ENCODE peak calls at places on chromosomes 7 and 10, in nine cellular contexts. One of them, this sample, is unnamed.

GRCh38 chr10:15237351-15237750 is 68.9 kb upstream of the NMT2 start:
- DNase-seq in cardiac fibroblast: peak; percentile 74
- DNase-seq in GM23338: peak; percentile 49
- DNase-seq in GM12865: no peak
- DNase-seq in WERI-Rb-1: no peak
- DNase-seq in HFF-Myc: no peak
- DNase-seq in right atrium auricular region: peak; percentile 76
- DNase-seq in upper lobe of right lung: no peak
- DNase-seq in adrenal gland: peak; percentile 46
- DNase-seq in this sample: no peak

GRCh38 chr10:11407939-11408338 is 203.5 kb downstream of the USP6NL start:
- DNase-seq in cardiac fibroblast: no peak
- DNase-seq in adrenal gland: no peak
- DNase-seq in HFF-Myc: no peak
- DNase-seq in GM23338: no peak
- DNase-seq in WERI-Rb-1: no peak
- DNase-seq in GM12865: no peak
- DNase-seq in upper lobe of right lung: no peak
- DNase-seq in right atrium auricular region: no peak
- DNase-seq in this sample: no peak

GRCh38 chr10:102919992-102920736 is 2.1 kb downstream of the CNNM2 start:
- DNase-seq in cardiac fibroblast: no peak
- DNase-seq in GM12865: no peak
- DNase-seq in adrenal gland: no peak
- DNase-seq in WERI-Rb-1: no peak
- DNase-seq in right atrium auricular region: no peak
- DNase-seq in GM23338: peak; percentile 87
- DNase-seq in upper lobe of right lung: no peak
- DNase-seq in HFF-Myc: no peak
- DNase-seq in this sample: no peak

GRCh38 chr7:94289071-94289470 is 105.6 kb upstream of the COL1A2 start:
- DNase-seq in cardiac fibroblast: peak; percentile 93
- DNase-seq in upper lobe of right lung: no peak
- DNase-seq in WERI-Rb-1: peak; percentile 85
- DNase-seq in GM12865: peak; percentile 13
- DNase-seq in GM23338: peak; percentile 94
- DNase-seq in HFF-Myc: peak; percentile 75
- DNase-seq in right atrium auricular region: peak; percentile 74
- DNase-seq in adrenal gland: peak; percentile 87
- DNase-seq in this sample: peak; percentile 67

GRCh38 chr10:44233561-44234470 is 151.1 kb downstream of the CXCL12 start:
- DNase-seq in right atrium auricular region: no peak
- DNase-seq in GM12865: no peak
- DNase-seq in GM23338: peak; percentile 93
- DNase-seq in adrenal gland: no peak
- DNase-seq in WERI-Rb-1: peak; percentile 98
- DNase-seq in cardiac fibroblast: peak; percentile 46
- DNase-seq in HFF-Myc: no peak
- DNase-seq in upper lobe of right lung: no peak
- DNase-seq in this sample: peak; percentile 54

GRCh38 chr10:6002809-6003500 is 25.6 kb upstream of the IL15RA start:
- DNase-seq in cardiac fibroblast: no peak
- DNase-seq in right atrium auricular region: no peak
- DNase-seq in GM12865: peak; percentile 77
- DNase-seq in WERI-Rb-1: no peak
- DNase-seq in upper lobe of right lung: no peak
- DNase-seq in GM23338: no peak
- DNase-seq in HFF-Myc: no peak
- DNase-seq in adrenal gland: no peak
- DNase-seq in this sample: no peak

GRCh38 chr7:22393825-22394458 is 37.0 kb upstream of the RAPGEF5 start:
- DNase-seq in right atrium auricular region: no peak
- DNase-seq in WERI-Rb-1: peak; percentile 24
- DNase-seq in upper lobe of right lung: no peak
- DNase-seq in GM23338: no peak
- DNase-seq in GM12865: no peak
- DNase-seq in cardiac fibroblast: no peak
- DNase-seq in adrenal gland: no peak
- DNase-seq in HFF-Myc: no peak
- DNase-seq in this sample: no peak

GRCh38 chr10:104766341-104766740 is 125.3 kb downstream of the SORCS3 start:
- DNase-seq in cardiac fibroblast: no peak
- DNase-seq in GM12865: no peak
- DNase-seq in right atrium auricular region: no peak
- DNase-seq in upper lobe of right lung: no peak
- DNase-seq in WERI-Rb-1: no peak
- DNase-seq in GM23338: no peak
- DNase-seq in HFF-Myc: peak; percentile 0
- DNase-seq in adrenal gland: no peak
- DNase-seq in this sample: no peak

GRCh38 chr10:527416-527815 is 162.1 kb downstream of the DIP2C start:
- DNase-seq in GM23338: no peak
- DNase-seq in upper lobe of right lung: no peak
- DNase-seq in cardiac fibroblast: no peak
- DNase-seq in right atrium auricular region: no peak
- DNase-seq in GM12865: no peak
- DNase-seq in HFF-Myc: no peak
- DNase-seq in adrenal gland: no peak
- DNase-seq in WERI-Rb-1: no peak
- DNase-seq in this sample: no peak

GRCh38 chr10:62528441-62528840 is 154.3 kb downstream of the ZNF365 start:
- DNase-seq in right atrium auricular region: no peak
- DNase-seq in GM12865: peak; percentile 80
- DNase-seq in upper lobe of right lung: no peak
- DNase-seq in cardiac fibroblast: no peak
- DNase-seq in WERI-Rb-1: no peak
- DNase-seq in adrenal gland: no peak
- DNase-seq in HFF-Myc: no peak
- DNase-seq in GM23338: no peak
- DNase-seq in this sample: no peak

GRCh38 chr10:104255244-104255981 is 721 bp downstream of the GSTO1 start:
- DNase-seq in cardiac fibroblast: peak; percentile 76
- DNase-seq in GM12865: peak; percentile 22
- DNase-seq in adrenal gland: peak; percentile 64
- DNase-seq in upper lobe of right lung: no peak
- DNase-seq in GM23338: peak; percentile 50
- DNase-seq in WERI-Rb-1: no peak
- DNase-seq in HFF-Myc: no peak
- DNase-seq in right atrium auricular region: no peak
- DNase-seq in this sample: peak; percentile 57

GRCh38 chr7:116560021-116560970 is 35.5 kb downstream of the CAV1 start:
- DNase-seq in GM23338: no peak
- DNase-seq in cardiac fibroblast: no peak
- DNase-seq in adrenal gland: no peak
- DNase-seq in upper lobe of right lung: no peak
- DNase-seq in WERI-Rb-1: peak; percentile 69
- DNase-seq in HFF-Myc: no peak
- DNase-seq in right atrium auricular region: no peak
- DNase-seq in GM12865: no peak
- DNase-seq in this sample: no peak

GRCh38 chr10:101708073-101708472 is 13.1 kb upstream of the FBXW4 start:
- DNase-seq in cardiac fibroblast: no peak
- DNase-seq in right atrium auricular region: no peak
- DNase-seq in WERI-Rb-1: no peak
- DNase-seq in upper lobe of right lung: no peak
- DNase-seq in HFF-Myc: no peak
- DNase-seq in adrenal gland: no peak
- DNase-seq in GM23338: no peak
- DNase-seq in GM12865: no peak
- DNase-seq in this sample: no peak

GRCh38 chr10:101708870-101709269 is 13.9 kb upstream of the FBXW4 start:
- DNase-seq in GM23338: no peak
- DNase-seq in adrenal gland: no peak
- DNase-seq in WERI-Rb-1: no peak
- DNase-seq in cardiac fibroblast: no peak
- DNase-seq in right atrium auricular region: no peak
- DNase-seq in HFF-Myc: no peak
- DNase-seq in GM12865: no peak
- DNase-seq in upper lobe of right lung: no peak
- DNase-seq in this sample: no peak

GRCh38 chr10:101710793-101711192 is 15.8 kb upstream of the FBXW4 start:
- DNase-seq in upper lobe of right lung: no peak
- DNase-seq in adrenal gland: no peak
- DNase-seq in WERI-Rb-1: no peak
- DNase-seq in GM23338: no peak
- DNase-seq in GM12865: no peak
- DNase-seq in HFF-Myc: no peak
- DNase-seq in right atrium auricular region: no peak
- DNase-seq in cardiac fibroblast: no peak
- DNase-seq in this sample: no peak

GRCh38 chr10:101709359-101710063 is 14.5 kb upstream of the FBXW4 start:
- DNase-seq in cardiac fibroblast: no peak
- DNase-seq in right atrium auricular region: no peak
- DNase-seq in upper lobe of right lung: no peak
- DNase-seq in HFF-Myc: no peak
- DNase-seq in adrenal gland: no peak
- DNase-seq in GM12865: no peak
- DNase-seq in WERI-Rb-1: no peak
- DNase-seq in GM23338: no peak
- DNase-seq in this sample: no peak

GRCh38 chr10:101710064-101710695 is 15.2 kb upstream of the FBXW4 start:
- DNase-seq in right atrium auricular region: no peak
- DNase-seq in adrenal gland: no peak
- DNase-seq in WERI-Rb-1: no peak
- DNase-seq in GM12865: no peak
- DNase-seq in upper lobe of right lung: no peak
- DNase-seq in HFF-Myc: no peak
- DNase-seq in GM23338: peak; percentile 52
- DNase-seq in cardiac fibroblast: peak; percentile 15
- DNase-seq in this sample: no peak
- TF ChIP-seq CTCF in right atrium auricular region: no peak
- TF ChIP-seq CTCF in adrenal gland: no peak
- TF ChIP-seq CTCF in WERI-Rb-1: no peak
- TF ChIP-seq CTCF in GM12865: no peak
- TF ChIP-seq CTCF in upper lobe of right lung: peak; percentile 11
- TF ChIP-seq CTCF in HFF-Myc: no peak
- TF ChIP-seq CTCF in GM23338: no peak
- TF ChIP-seq CTCF in cardiac fibroblast: peak; percentile 3
- TF ChIP-seq CTCF in this sample: no peak

GRCh38 chr7:2315787-2316186 is 1.5 kb upstream of the SNX8 start:
- DNase-seq in GM12865: no peak
- DNase-seq in upper lobe of right lung: no peak
- DNase-seq in GM23338: no peak
- DNase-seq in adrenal gland: no peak
- DNase-seq in HFF-Myc: no peak
- DNase-seq in cardiac fibroblast: no peak
- DNase-seq in WERI-Rb-1: no peak
- DNase-seq in right atrium auricular region: no peak
- DNase-seq in this sample: no peak

GRCh38 chr7:2316578-2316977 is 2.3 kb upstream of the SNX8 start:
- DNase-seq in HFF-Myc: no peak
- DNase-seq in adrenal gland: no peak
- DNase-seq in cardiac fibroblast: no peak
- DNase-seq in GM23338: no peak
- DNase-seq in right atrium auricular region: no peak
- DNase-seq in WERI-Rb-1: no peak
- DNase-seq in GM12865: no peak
- DNase-seq in upper lobe of right lung: no peak
- DNase-seq in this sample: no peak

GRCh38 chr7:2325028-2325625 is 10.9 kb upstream of the SNX8 start:
- DNase-seq in right atrium auricular region: no peak
- DNase-seq in upper lobe of right lung: no peak
- DNase-seq in WERI-Rb-1: no peak
- DNase-seq in GM12865: no peak
- DNase-seq in adrenal gland: no peak
- DNase-seq in GM23338: no peak
- DNase-seq in HFF-Myc: no peak
- DNase-seq in cardiac fibroblast: no peak
- DNase-seq in this sample: no peak

GRCh38 chr7:2317556-2318293 is 3.5 kb upstream of the SNX8 start:
- DNase-seq in GM23338: no peak
- DNase-seq in GM12865: no peak
- DNase-seq in upper lobe of right lung: no peak
- DNase-seq in adrenal gland: no peak
- DNase-seq in HFF-Myc: no peak
- DNase-seq in WERI-Rb-1: no peak
- DNase-seq in cardiac fibroblast: no peak
- DNase-seq in right atrium auricular region: no peak
- DNase-seq in this sample: no peak

GRCh38 chr7:2321020-2321419 is 6.8 kb upstream of the SNX8 start:
- DNase-seq in GM23338: peak; percentile 72
- DNase-seq in WERI-Rb-1: peak; percentile 59
- DNase-seq in GM12865: no peak
- DNase-seq in upper lobe of right lung: no peak
- DNase-seq in adrenal gland: no peak
- DNase-seq in HFF-Myc: no peak
- DNase-seq in right atrium auricular region: no peak
- DNase-seq in cardiac fibroblast: no peak
- DNase-seq in this sample: no peak
- H3K4me3 ChIP-seq in GM23338: no peak overlapping the region
- H3K4me3 ChIP-seq in WERI-Rb-1: peak overlapping the region; percentile 1
- H3K4me3 ChIP-seq in GM12865: no peak overlapping the region
- H3K4me3 ChIP-seq in upper lobe of right lung: no peak overlapping the region
- H3K4me3 ChIP-seq in adrenal gland: no peak overlapping the region
- H3K4me3 ChIP-seq in HFF-Myc: no peak overlapping the region
- H3K4me3 ChIP-seq in right atrium auricular region: no peak overlapping the region
- H3K4me3 ChIP-seq in cardiac fibroblast: no peak overlapping the region
- H3K4me3 ChIP-seq in this sample: no peak overlapping the region

GRCh38 chr10:98560585-98560984 is 113.8 kb upstream of the HPS1 start:
- DNase-seq in GM23338: no peak
- DNase-seq in cardiac fibroblast: no peak
- DNase-seq in upper lobe of right lung: no peak
- DNase-seq in HFF-Myc: no peak
- DNase-seq in WERI-Rb-1: no peak
- DNase-seq in GM12865: no peak
- DNase-seq in adrenal gland: no peak
- DNase-seq in right atrium auricular region: no peak
- DNase-seq in this sample: no peak

GRCh38 chr10:98567396-98567795 is 120.7 kb upstream of the HPS1 start:
- DNase-seq in right atrium auricular region: no peak
- DNase-seq in adrenal gland: no peak
- DNase-seq in HFF-Myc: no peak
- DNase-seq in WERI-Rb-1: no peak
- DNase-seq in GM23338: no peak
- DNase-seq in GM12865: no peak
- DNase-seq in upper lobe of right lung: no peak
- DNase-seq in cardiac fibroblast: no peak
- DNase-seq in this sample: no peak

DNA sequence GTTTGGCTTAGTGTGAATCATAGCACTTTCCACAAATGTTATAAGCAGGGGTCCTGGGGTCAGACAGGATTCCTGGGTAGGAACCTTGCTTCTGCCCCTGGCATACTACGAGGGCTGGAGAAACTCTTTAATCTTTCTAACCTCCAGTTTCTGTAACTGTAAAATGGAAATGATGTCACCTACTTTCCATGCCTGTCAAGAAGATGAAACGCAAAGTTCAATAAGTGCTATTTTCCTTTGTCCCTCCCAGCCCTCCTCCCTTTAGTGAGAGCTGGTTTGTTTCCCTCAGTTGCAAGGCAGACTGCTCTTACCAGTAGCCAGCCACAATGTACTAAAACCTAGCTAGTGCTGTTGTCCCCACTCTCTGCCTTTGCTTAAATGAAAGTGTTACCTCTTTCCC is 117.1 kb upstream of the HPS1 start:
- DNase-seq in HFF-Myc: no peak
- DNase-seq in adrenal gland: no peak
- DNase-seq in right atrium auricular region: no peak
- DNase-seq in cardiac fibroblast: no peak
- DNase-seq in WERI-Rb-1: no peak
- DNase-seq in GM12865: no peak
- DNase-seq in upper lobe of right lung: no peak
- DNase-seq in GM23338: no peak
- DNase-seq in this sample: no peak
- TF ChIP-seq CTCF in HFF-Myc: no peak
- TF ChIP-seq CTCF in adrenal gland: no peak
- TF ChIP-seq CTCF in right atrium auricular region: no peak
- TF ChIP-seq CTCF in cardiac fibroblast: no peak
- TF ChIP-seq CTCF in WERI-Rb-1: no peak
- TF ChIP-seq CTCF in GM12865: no peak
- TF ChIP-seq CTCF in upper lobe of right lung: no peak
- TF ChIP-seq CTCF in GM23338: no peak
- TF ChIP-seq CTCF in this sample: no peak

GRCh38 chr10:28717659-28718201 is 40.4 kb downstream of the BAMBI start:
- DNase-seq in adrenal gland: no peak
- DNase-seq in cardiac fibroblast: no peak
- DNase-seq in HFF-Myc: no peak
- DNase-seq in upper lobe of right lung: no peak
- DNase-seq in GM12865: no peak
- DNase-seq in WERI-Rb-1: no peak
- DNase-seq in GM23338: no peak
- DNase-seq in right atrium auricular region: no peak
- DNase-seq in this sample: no peak
- H3K4me3 ChIP-seq in adrenal gland: no peak overlapping the region
- H3K4me3 ChIP-seq in cardiac fibroblast: no peak overlapping the region
- H3K4me3 ChIP-seq in HFF-Myc: no peak overlapping the region
- H3K4me3 ChIP-seq in upper lobe of right lung: no peak overlapping the region
- H3K4me3 ChIP-seq in GM12865: no peak overlapping the region
- H3K4me3 ChIP-seq in WERI-Rb-1: no peak overlapping the region
- H3K4me3 ChIP-seq in GM23338: no peak overlapping the region
- H3K4me3 ChIP-seq in right atrium auricular region: no peak overlapping the region
- H3K4me3 ChIP-seq in this sample: no peak overlapping the region